ENCODE peak calls at places on chromosomes 5 and 9, in six cellular contexts. G is glutamatergic neuron; Z is HEK293T; F is astrocyte; S is fibroblast of villous mesenchyme; U is naive thymus-derived CD4-positive, alpha-beta T cell. C is an unnamed sample.

GRCh38 chr9:72586388-72587160 is 65.2 kb downstream of the TMC1 start:
- DNase-seq in G (no peak), Z (no peak), F (peak), S (peak), U (no peak), C (peak)

GRCh38 chr9:105877719-105878118 is 183.4 kb downstream of the TMEM38B start:
- DNase-seq in G (no peak), Z (no peak), F (no peak), S (no peak), U (no peak), C (no peak)

GRCh38 chr5:176628406-176629228 is 1.7 kb downstream of the SNCB start:
- DNase-seq in G (no peak), Z (no peak), F (no peak), S (no peak), U (no peak), C (no peak)

GRCh38 chr5:38831909-38832308 is 13.9 kb upstream of the OSMR start:
- DNase-seq in G (no peak), Z (peak), F (peak), S (peak), U (no peak), C (no peak)

GRCh38 chr5:157479166-157479565 is 19.2 kb downstream of the NIPAL4 start:
- DNase-seq in G (no peak), Z (no peak), F (no peak), S (no peak), U (no peak), C (no peak)

GRCh38 chr5:121006206-121006605 is 542.1 kb downstream of the PRR16 start:
- DNase-seq in G (no peak), Z (no peak), F (no peak), S (no peak), U (no peak), C (no peak)

GRCh38 chr9:120775859-120776258 is 17.4 kb downstream of the FBXW2 start:
- DNase-seq in G (no peak), Z (no peak), F (no peak), S (no peak), U (no peak), C (no peak)

GRCh38 chr9:2686884-2687283 is 30.4 kb upstream of the KCNV2 start:
- DNase-seq in G (no peak), Z (no peak), F (no peak), S (peak), U (no peak), C (no peak)

GRCh38 chr9:130143279-130143893 is 28.8 kb upstream of the NCS1 start:
- DNase-seq in G (no peak), Z (no peak), F (no peak), S (no peak), U (no peak), C (no peak)

GRCh38 chr5:147801461-147801860 is 18.9 kb upstream of the JAKMIP2 start:
- DNase-seq in G (no peak), Z (no peak), F (no peak), S (no peak), U (no peak), C (no peak)

GRCh38 chr5:4189317-4189716 is 593.7 kb downstream of the IRX1 start:
- DNase-seq in G (no peak), Z (no peak), F (no peak), S (no peak), U (peak), C (no peak)

GRCh38 chr9:7147136-7148090 is 389.6 kb downstream of the KDM4C start:
- DNase-seq in G (no peak), Z (no peak), F (no peak), S (peak), U (no peak), C (no peak)

GRCh38 chr5:71932649-71933338 is 174.5 kb upstream of the MAP1B start:
- DNase-seq in G (peak), Z (no peak), F (peak), S (no peak), U (no peak), C (no peak)

C was measured in effector memory CD8-positive, alpha-beta T cell.